ENCODE peak calls at places on chromosome 22, in seven cellular contexts. V is endothelial cell of umbilical vein, Y is thyroid gland, W is transverse colon, F is right lobe of liver, J is IMR-90, G is prostate gland. M is an unnamed sample.

GRCh38 chr22:42188808-42189447 is 58.3 kb upstream of the CYP2D6 start:
- DNase-seq in Y (no peak), G (no peak), W (peak), V (no peak), F (no peak), J (peak), M (no peak)

GRCh38 chr22:23063539-23064380 is 6.6 kb upstream of the GNAZ start:
- DNase-seq in W (no peak), Y (no peak), G (no peak), V (no peak), F (peak), J (no peak), M (no peak)

GRCh38 chr22:41775976-41776375 is 24.5 kb upstream of the CCDC134 start:
- DNase-seq in J (no peak), V (no peak), Y (no peak), F (no peak), G (no peak), W (no peak), M (no peak)

GRCh38 chr22:42768385-42769035 is 47.8 kb upstream of the A4GALT start:
- DNase-seq in Y (no peak), F (no peak), J (no peak), G (peak), W (no peak), V (no peak), M (no peak)

GRCh38 chr22:25749420-25750169 is 7.6 kb downstream of the MYO18B start:
- DNase-seq in J (no peak), Y (no peak), F (no peak), W (no peak), V (no peak), G (no peak), M (no peak)

GRCh38 chr22:48677621-48678020 is 1150.1 kb downstream of the BRD1 start:
- DNase-seq in W (no peak), J (no peak), Y (no peak), V (no peak), G (no peak), F (no peak), M (no peak)

GRCh38 chr22:43252319-43252718 is 65.4 kb upstream of the TTLL12 start:
- DNase-seq in Y (no peak), G (no peak), F (no peak), J (no peak), V (no peak), W (no peak), M (no peak)

GRCh38 chr22:44620841-44621382 is 81.1 kb upstream of the PRR5 start:
- DNase-seq in V (no peak), F (no peak), W (no peak), G (no peak), J (no peak), Y (no peak), M (no peak)

GRCh38 chr22:22881116-22882032 is 6.2 kb upstream of the IGLL5 start:
- DNase-seq in J (no peak), Y (no peak), W (no peak), G (no peak), F (no peak), V (no peak), M (no peak)

GRCh38 chr22:50730013-50730891 is 7.8 kb upstream of the ACR start:
- DNase-seq in G (no peak), Y (no peak), F (peak), W (peak), V (no peak), J (no peak), M (no peak)

GRCh38 chr22:30691204-30691603 is 3.5 kb upstream of the OSBP2 start:
- DNase-seq in W (no peak), V (no peak), G (no peak), F (no peak), J (no peak), Y (no peak), M (no peak)

GRCh38 chr22:42321908-42322561 is 51.6 kb upstream of the TCF20 start:
- DNase-seq in F (no peak), V (no peak), G (no peak), Y (no peak), J (no peak), W (peak), M (no peak)

GRCh38 chr22:45907996-45908395 is 69.0 kb downstream of the WNT7B start:
- DNase-seq in W (no peak), V (no peak), Y (no peak), G (no peak), J (no peak), F (no peak), M (no peak)

GRCh38 chr22:46791201-46791731 is 28.8 kb downstream of the TBC1D22A start:
- DNase-seq in W (peak), F (no peak), V (peak), J (peak), Y (peak), G (no peak), M (peak)

GRCh38 chr22:44351037-44351436 is 38.3 kb upstream of the SHISAL1 start:
- DNase-seq in F (no peak), Y (no peak), G (no peak), V (no peak), W (no peak), J (no peak), M (no peak)

GRCh38 chr22:48955351-48956311 is 872.0 kb downstream of the BRD1 start:
- DNase-seq in G (peak), V (no peak), F (peak), Y (no peak), J (no peak), W (peak), M (no peak)

GRCh38 chr22:27151407-27151806 is 494.0 kb downstream of the MIAT start:
- DNase-seq in J (no peak), G (no peak), W (no peak), V (peak), Y (no peak), F (no peak), M (no peak)

GRCh38 chr22:31635638-31636306 is 26.2 kb downstream of the PISD start:
- DNase-seq in W (no peak), G (peak), V (no peak), J (no peak), Y (peak), F (peak), M (no peak)

GRCh38 chr22:26589367-26589844 is 526 bp downstream of the TPST2 start:
- DNase-seq in Y (peak), G (no peak), J (peak), W (peak), F (peak), V (peak), M (peak)

GRCh38 chr22:33666661-33667619 is 253.3 kb downstream of the LARGE1 start:
- DNase-seq in F (no peak), V (no peak), Y (no peak), W (peak), G (no peak), J (no peak), M (no peak)

GRCh38 chr22:21032843-21033688 is 705 bp upstream of the SLC7A4 start:
- DNase-seq in Y (no peak), J (no peak), F (no peak), G (no peak), V (no peak), W (no peak), M (no peak)

GRCh38 chr22:47621253-47621652 is 858.8 kb downstream of the TBC1D22A start:
- DNase-seq in F (no peak), W (no peak), Y (no peak), G (no peak), V (no peak), J (no peak), M (no peak)

GRCh38 chr22:24185001-24185500 is 3.8 kb downstream of the SUSD2 start:
- DNase-seq in W (no peak), J (no peak), F (no peak), G (no peak), V (no peak), Y (no peak), M (no peak)

GRCh38 chr22:39490966-39491680 is 11.0 kb upstream of the MIEF1 start:
- DNase-seq in Y (no peak), J (no peak), W (no peak), F (no peak), G (no peak), V (no peak), M (no peak)
- TF ChIP-seq CTCF in Y (no peak), J (no peak), W (no peak), F (no peak), G (no peak), V (no peak), M (no peak)

GRCh38 chr22:38467904-38468760 is at the start of gene KDELR3:
- DNase-seq in G (peak), W (peak), Y (peak), V (peak), F (peak), J (peak), M (peak)
- TF ChIP-seq POLR2A in G (peak), W (peak), Y (no peak), V (peak), F (peak), J (peak), M (no peak)

GRCh38 chr22:18093661-18094060 is 15.9 kb downstream of the PEX26 start:
- DNase-seq in V (no peak), J (no peak), W (no peak), Y (no peak), G (no peak), F (no peak), M (no peak)

GRCh38 chr22:18090286-18090685 is 12.5 kb downstream of the PEX26 start:
- DNase-seq in G (no peak), F (no peak), Y (no peak), V (no peak), W (no peak), J (no peak), M (no peak)

GRCh38 chr22:18088825-18089568 is 11.2 kb downstream of the PEX26 start:
- DNase-seq in Y (peak), V (no peak), G (no peak), F (no peak), J (no peak), W (peak), M (no peak)

GRCh38 chr22:18091478-18091877 is 13.7 kb downstream of the PEX26 start:
- DNase-seq in W (no peak), G (no peak), J (no peak), V (no peak), F (no peak), Y (no peak), M (no peak)

DNA sequence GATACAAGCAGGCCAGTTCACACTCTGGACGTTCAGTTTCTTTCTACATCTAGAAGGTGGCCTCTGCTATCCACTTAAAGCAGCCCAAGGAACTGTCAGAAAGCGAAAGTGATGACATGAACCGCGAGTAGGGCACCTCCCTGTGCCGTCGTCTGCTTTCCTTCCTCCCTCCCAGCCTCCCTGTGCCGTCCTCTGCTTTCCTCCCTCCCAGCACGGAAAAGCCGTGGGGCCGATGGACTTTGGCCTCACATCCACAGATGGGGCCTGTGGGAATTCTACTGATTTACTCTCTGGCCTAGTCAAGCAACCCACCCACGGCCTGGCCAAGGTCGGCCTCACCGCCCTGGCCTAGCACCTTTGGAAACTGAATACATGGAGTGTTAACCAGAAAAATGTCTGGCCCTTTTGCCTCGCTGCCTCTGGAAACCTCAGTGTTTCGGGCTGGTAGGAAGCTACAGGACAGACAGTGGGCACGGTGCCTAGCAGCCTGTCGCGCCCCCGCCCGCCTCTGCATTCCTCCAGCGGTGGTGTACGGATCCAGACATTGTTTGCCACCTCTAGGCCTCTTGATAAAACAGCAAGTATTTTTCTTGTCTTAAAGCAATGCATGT is 14.2 kb downstream of the PEX26 start:
- DNase-seq in F (peak), W (peak), Y (peak), G (peak), J (peak), V (peak), M (peak)
- TF ChIP-seq CTCF in F (peak), W (peak), Y (no peak), G (no peak), J (no peak), V (peak), M (peak)

DNA sequence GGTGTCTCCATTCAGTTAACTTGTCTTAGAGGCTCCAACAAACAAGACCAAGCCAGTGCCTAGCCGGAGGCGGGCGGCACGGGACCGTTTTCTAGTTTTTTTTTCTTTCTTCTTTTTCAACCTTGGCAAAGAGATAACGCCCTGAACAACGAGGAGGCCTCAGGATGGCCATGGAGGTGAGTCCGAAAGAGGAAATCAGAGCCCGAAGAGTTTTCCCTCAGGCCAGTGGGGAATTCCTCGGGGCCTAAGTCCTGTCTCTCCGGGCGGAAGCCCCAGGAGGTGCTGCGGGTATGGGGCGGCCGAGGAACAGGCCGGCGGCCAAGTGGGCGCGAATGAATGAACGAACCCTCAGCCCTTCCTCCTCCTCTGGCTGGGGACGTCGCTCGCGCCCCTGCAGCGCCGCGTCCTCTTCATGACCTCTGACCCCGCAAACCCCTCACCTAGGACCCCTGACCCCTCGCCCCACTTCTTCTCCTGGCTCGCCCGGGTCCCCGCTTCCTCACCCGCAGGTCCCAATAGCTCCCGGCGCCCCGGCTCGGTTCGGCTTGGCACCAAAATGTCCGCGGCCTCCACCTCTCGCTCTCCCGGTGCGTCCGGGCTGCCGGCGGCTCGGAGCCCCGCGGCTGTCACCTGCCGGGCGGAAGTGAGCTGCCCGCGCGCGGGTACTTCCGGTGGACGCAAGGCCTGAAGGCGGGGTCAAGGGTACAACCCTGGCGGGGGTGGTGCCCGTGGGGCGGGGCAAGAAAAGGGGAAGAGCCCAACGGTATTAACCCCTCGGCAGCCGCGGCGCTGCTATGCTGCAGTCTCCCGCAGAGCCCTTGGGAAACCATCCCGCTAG is at the start of gene AP1B1:
- DNase-seq in V (peak), Y (peak), W (peak), G (peak), F (peak), J (peak), M (peak)
- TF ChIP-seq POLR2A in V (peak), Y (no peak), W (peak), G (peak), F (peak), J (no peak), M (no peak)

GRCh38 chr22:38751422-38752346 is 4.1 kb downstream of the SUN2 start:
- DNase-seq in J (no peak), W (peak), Y (peak), F (no peak), V (no peak), G (peak), M (peak)
- TF ChIP-seq CTCF in J (no peak), W (no peak), Y (no peak), F (no peak), V (no peak), G (peak), M (no peak)

GRCh38 chr22:36586852-36587251 is 57.9 kb upstream of the EIF3D start:
- DNase-seq in W (no peak), F (no peak), G (no peak), Y (no peak), J (no peak), V (no peak), M (no peak)
- TF ChIP-seq POLR2A in W (no peak), F (no peak), G (no peak), Y (no peak), J (no peak), V (no peak), M (no peak)

M was measured in heart left ventricle.